ENCODE peak calls at places on chromosomes 11 and 22, in four cellular contexts. One of them, this sample, is unnamed.

GRCh38 chr11:126281245-126281644 is 1.6 kb upstream of the TIRAP start:
- DNase-seq in neuronal stem cell: no peak
- DNase-seq in IMR-90: no peak
- DNase-seq in H9: no peak
- DNase-seq in this sample: no peak

GRCh38 chr11:115644846-115645245 is 140.6 kb upstream of the CADM1 start:
- DNase-seq in neuronal stem cell: no peak
- DNase-seq in IMR-90: peak
- DNase-seq in H9: no peak
- DNase-seq in this sample: no peak

GRCh38 chr11:110091995-110092576 is 1.1 kb upstream of the ZC3H12C start:
- DNase-seq in neuronal stem cell: no peak
- DNase-seq in IMR-90: no peak
- DNase-seq in H9: no peak
- DNase-seq in this sample: no peak

GRCh38 chr11:112289588-112290461 is 29.2 kb upstream of the PLET1 start:
- DNase-seq in neuronal stem cell: peak
- DNase-seq in IMR-90: peak
- DNase-seq in H9: peak
- DNase-seq in this sample: peak

GRCh38 chr22:29689872-29690213 is 30.0 kb upstream of the CABP7 start:
- DNase-seq in neuronal stem cell: peak
- DNase-seq in IMR-90: peak
- DNase-seq in H9: peak
- DNase-seq in this sample: peak

GRCh38 chr11:113874920-113875413 is 405 bp downstream of the USP28 start:
- DNase-seq in neuronal stem cell: no peak
- DNase-seq in IMR-90: peak
- DNase-seq in H9: no peak
- DNase-seq in this sample: no peak

GRCh38 chr11:111930472-111930871 is 6.7 kb upstream of the DIXDC1 start:
- DNase-seq in neuronal stem cell: no peak
- DNase-seq in IMR-90: no peak
- DNase-seq in H9: no peak
- DNase-seq in this sample: no peak

GRCh38 chr11:71080239-71081097 is 171.9 kb downstream of the SHANK2 start:
- DNase-seq in neuronal stem cell: peak
- DNase-seq in IMR-90: peak
- DNase-seq in H9: peak
- DNase-seq in this sample: peak

GRCh38 chr11:64234840-64235379 is 526 bp downstream of the VEGFB start:
- DNase-seq in neuronal stem cell: no peak
- DNase-seq in IMR-90: no peak
- DNase-seq in H9: no peak
- DNase-seq in this sample: no peak

GRCh38 chr22:39129746-39130145 is 22.7 kb downstream of the CBX7 start:
- DNase-seq in neuronal stem cell: no peak
- DNase-seq in IMR-90: no peak
- DNase-seq in H9: peak
- DNase-seq in this sample: no peak

GRCh38 chr11:114284021-114284420 is 12.2 kb upstream of the NNMT start:
- DNase-seq in neuronal stem cell: no peak
- DNase-seq in IMR-90: no peak
- DNase-seq in H9: no peak
- DNase-seq in this sample: no peak

GRCh38 chr11:60825790-60826189 is 16.1 kb upstream of the CCDC86 start:
- DNase-seq in neuronal stem cell: no peak
- DNase-seq in IMR-90: no peak
- DNase-seq in H9: no peak
- DNase-seq in this sample: no peak

GRCh38 chr11:130180896-130181294 is 21.3 kb downstream of the ST14 start:
- DNase-seq in neuronal stem cell: no peak
- DNase-seq in IMR-90: no peak
- DNase-seq in H9: no peak
- DNase-seq in this sample: no peak

GRCh38 chr11:1192741-1193325 is 30.0 kb upstream of the MUC5B start:
- DNase-seq in neuronal stem cell: no peak
- DNase-seq in IMR-90: no peak
- DNase-seq in H9: peak
- DNase-seq in this sample: no peak

GRCh38 chr22:43126506-43127165 is 16.1 kb downstream of the BIK start:
- DNase-seq in neuronal stem cell: no peak
- DNase-seq in IMR-90: peak
- DNase-seq in H9: no peak
- DNase-seq in this sample: peak

GRCh38 chr11:69603978-69604524 is 36.9 kb upstream of the CCND1 start:
- DNase-seq in neuronal stem cell: no peak
- DNase-seq in IMR-90: no peak
- DNase-seq in H9: no peak
- DNase-seq in this sample: no peak

GRCh38 chr22:44242946-44243724 is 62.4 kb downstream of the PARVG start:
- DNase-seq in neuronal stem cell: no peak
- DNase-seq in IMR-90: no peak
- DNase-seq in H9: peak
- DNase-seq in this sample: no peak

GRCh38 chr11:125923633-125924032 is 19.3 kb downstream of the DDX25 start:
- DNase-seq in neuronal stem cell: no peak
- DNase-seq in IMR-90: no peak
- DNase-seq in H9: no peak
- DNase-seq in this sample: no peak

GRCh38 chr22:35961480-35961902 is 67.1 kb downstream of the RBFOX2 start:
- DNase-seq in neuronal stem cell: peak
- DNase-seq in IMR-90: peak
- DNase-seq in H9: peak
- DNase-seq in this sample: peak

GRCh38 chr11:94883878-94884277 is 89.5 kb downstream of the CWC15 start:
- DNase-seq in neuronal stem cell: no peak
- DNase-seq in IMR-90: no peak
- DNase-seq in H9: no peak
- DNase-seq in this sample: no peak

GRCh38 chr22:34414467-34415440 is 494.5 kb upstream of the LARGE1 start:
- DNase-seq in neuronal stem cell: peak
- DNase-seq in IMR-90: no peak
- DNase-seq in H9: peak
- DNase-seq in this sample: peak

GRCh38 chr11:57150454-57150917 is 31.3 kb upstream of the LRRC55 start:
- DNase-seq in neuronal stem cell: no peak
- DNase-seq in IMR-90: peak
- DNase-seq in H9: no peak
- DNase-seq in this sample: no peak
- H2BK5ac ChIP-seq in neuronal stem cell: no peak
- H2BK5ac ChIP-seq in IMR-90: no peak
- H2BK5ac ChIP-seq in H9: no peak
- H2BK5ac ChIP-seq in this sample: no peak

GRCh38 chr11:73981051-73981805 is 1.4 kb downstream of the UCP2 start:
- DNase-seq in neuronal stem cell: no peak
- DNase-seq in IMR-90: no peak
- DNase-seq in H9: no peak
- DNase-seq in this sample: no peak

GRCh38 chr11:73983764-73984543 is 1.3 kb upstream of the UCP2 start:
- DNase-seq in neuronal stem cell: no peak
- DNase-seq in IMR-90: no peak
- DNase-seq in H9: no peak
- DNase-seq in this sample: no peak

GRCh38 chr11:73982990-73983763 is 534 bp upstream of the UCP2 start:
- DNase-seq in neuronal stem cell: peak
- DNase-seq in IMR-90: peak
- DNase-seq in H9: peak
- DNase-seq in this sample: peak

GRCh38 chr11:73980001-73980960 is 2.4 kb downstream of the UCP2 start:
- DNase-seq in neuronal stem cell: no peak
- DNase-seq in IMR-90: peak
- DNase-seq in H9: peak
- DNase-seq in this sample: no peak

GRCh38 chr11:73982595-73982989 is at the start of gene UCP2:
- DNase-seq in neuronal stem cell: no peak
- DNase-seq in IMR-90: peak
- DNase-seq in H9: peak
- DNase-seq in this sample: no peak
- H2BK5ac ChIP-seq in neuronal stem cell: peak
- H2BK5ac ChIP-seq in IMR-90: peak
- H2BK5ac ChIP-seq in H9: no peak
- H2BK5ac ChIP-seq in this sample: peak

GRCh38 chr22:45638197-45638596 is 33.4 kb upstream of the ATXN10 start:
- DNase-seq in neuronal stem cell: no peak
- DNase-seq in IMR-90: no peak
- DNase-seq in H9: no peak
- DNase-seq in this sample: no peak
- H2BK5ac ChIP-seq in neuronal stem cell: no peak
- H2BK5ac ChIP-seq in IMR-90: no peak
- H2BK5ac ChIP-seq in H9: no peak
- H2BK5ac ChIP-seq in this sample: no peak

DNA sequence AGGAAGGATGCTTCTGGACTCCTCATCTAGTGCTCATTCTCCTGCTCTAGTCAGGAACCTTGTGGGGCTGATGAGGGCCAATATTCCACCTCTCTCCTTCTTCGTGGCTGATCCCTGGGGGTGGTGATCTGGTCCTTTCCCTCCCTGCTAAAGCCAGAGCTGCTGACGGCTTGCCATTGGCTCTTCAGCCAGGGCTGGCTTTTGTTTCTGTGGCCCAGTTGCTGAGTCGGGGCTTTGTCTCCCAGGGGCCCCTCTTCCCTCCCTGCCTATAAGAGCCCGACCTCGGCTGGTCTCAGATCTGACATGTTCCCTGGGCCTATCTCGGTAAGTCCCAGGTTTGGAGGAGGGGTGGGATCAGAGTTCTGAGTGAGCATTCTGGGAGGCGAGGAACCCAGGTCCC is at the start of gene CRYBA4:
- DNase-seq in neuronal stem cell: no peak
- DNase-seq in IMR-90: no peak
- DNase-seq in H9: no peak
- DNase-seq in this sample: no peak
- H2BK5ac ChIP-seq in neuronal stem cell: no peak
- H2BK5ac ChIP-seq in IMR-90: no peak
- H2BK5ac ChIP-seq in H9: no peak
- H2BK5ac ChIP-seq in this sample: no peak

GRCh38 chr11:134951305-134951700 is 539.3 kb upstream of the B3GAT1 start:
- DNase-seq in neuronal stem cell: no peak
- DNase-seq in IMR-90: peak
- DNase-seq in H9: no peak
- DNase-seq in this sample: no peak

GRCh38 chr11:134950692-134951304 is 538.8 kb upstream of the B3GAT1 start:
- DNase-seq in neuronal stem cell: no peak
- DNase-seq in IMR-90: peak
- DNase-seq in H9: no peak
- DNase-seq in this sample: no peak

GRCh38 chr11:134947556-134947955 is 535.5 kb upstream of the B3GAT1 start:
- DNase-seq in neuronal stem cell: no peak
- DNase-seq in IMR-90: no peak
- DNase-seq in H9: no peak
- DNase-seq in this sample: no peak

GRCh38 chr11:134949121-134949591 is 537.1 kb upstream of the B3GAT1 start:
- DNase-seq in neuronal stem cell: no peak
- DNase-seq in IMR-90: peak
- DNase-seq in H9: no peak
- DNase-seq in this sample: no peak

DNA sequence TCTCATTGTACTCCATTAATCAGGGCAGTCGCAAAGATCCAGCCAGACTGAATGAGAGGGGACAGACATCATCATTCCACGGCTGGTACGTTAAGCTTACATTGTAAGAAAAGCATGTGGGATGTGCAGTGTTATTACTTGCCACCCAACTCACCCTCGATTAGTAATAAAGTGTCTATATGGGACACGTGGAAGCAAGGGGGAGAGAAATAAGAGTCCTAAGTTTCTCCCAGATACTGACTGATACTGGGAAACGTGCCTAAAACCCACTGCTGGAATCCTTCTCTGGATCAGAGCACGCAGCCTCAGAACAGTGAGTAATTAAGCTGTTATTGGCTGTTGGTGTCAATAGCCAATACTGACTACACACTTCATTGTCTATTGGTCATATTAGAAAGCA is 537.7 kb upstream of the B3GAT1 start:
- DNase-seq in neuronal stem cell: no peak
- DNase-seq in IMR-90: peak
- DNase-seq in H9: no peak
- DNase-seq in this sample: no peak
- H2BK5ac ChIP-seq in neuronal stem cell: no peak
- H2BK5ac ChIP-seq in IMR-90: peak
- H2BK5ac ChIP-seq in H9: no peak
- H2BK5ac ChIP-seq in this sample: peak

GRCh38 chr11:12287009-12287373 is 90.4 kb upstream of the PARVA start:
- DNase-seq in neuronal stem cell: no peak
- DNase-seq in IMR-90: peak
- DNase-seq in H9: no peak
- DNase-seq in this sample: no peak

GRCh38 chr11:12287374-12288211 is 89.8 kb upstream of the PARVA start:
- DNase-seq in neuronal stem cell: peak
- DNase-seq in IMR-90: peak
- DNase-seq in H9: peak
- DNase-seq in this sample: peak

GRCh38 chr11:12285811-12286222 is 91.6 kb upstream of the PARVA start:
- DNase-seq in neuronal stem cell: no peak
- DNase-seq in IMR-90: peak
- DNase-seq in H9: no peak
- DNase-seq in this sample: peak

GRCh38 chr11:12285106-12285505 is 92.3 kb upstream of the PARVA start:
- DNase-seq in neuronal stem cell: no peak
- DNase-seq in IMR-90: peak
- DNase-seq in H9: no peak
- DNase-seq in this sample: no peak

DNA sequence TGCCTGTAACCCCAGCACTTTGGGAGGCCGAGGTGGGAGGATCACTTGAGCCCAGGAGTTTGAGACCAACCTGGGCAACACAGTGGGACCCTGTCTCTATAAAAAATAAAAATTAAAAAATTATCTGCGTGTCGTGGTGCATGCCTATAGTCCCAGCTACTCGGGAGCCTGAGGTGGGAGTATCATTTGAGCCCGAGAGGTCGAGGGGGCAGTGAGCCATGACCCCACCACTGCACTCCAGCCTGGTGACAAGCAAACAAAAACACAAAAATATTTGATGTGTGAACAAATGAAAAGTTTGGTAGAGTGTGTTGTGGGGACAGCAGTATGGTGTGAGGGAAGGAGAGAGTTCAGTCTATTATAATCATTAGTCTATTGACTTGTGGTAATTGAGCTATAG is 90.8 kb upstream of the PARVA start:
- DNase-seq in neuronal stem cell: no peak
- DNase-seq in IMR-90: no peak
- DNase-seq in H9: no peak
- DNase-seq in this sample: no peak
- H2BK5ac ChIP-seq in neuronal stem cell: no peak
- H2BK5ac ChIP-seq in IMR-90: peak
- H2BK5ac ChIP-seq in H9: no peak
- H2BK5ac ChIP-seq in this sample: no peak

This sample was measured in H1.